ENCODE peak calls at places on chromosomes 13 and 19, in ten cellular contexts. C is MM.1S; Z is endothelial cell; H is left lobe of liver; D is astrocyte of the cerebellum; Q is stimulated activated CD4-positive, alpha-beta T cell treated with anti-CD3 and anti-CD28 coated beads, Interleukin-4, amount 100 ng/mL, for 48 hours; F is ascending aorta; P is T follicular helper cell; B is SK-MEL-5; S is cardiac fibroblast. N is an unnamed sample.

GRCh38 chr13:76790519-76791289 is 95.5 kb downstream of the KCTD12 start:
- DNase-seq in C (no peak), S (peak; percentile 61), D (peak; percentile 44), F (no peak), B (no peak), P (no peak), H (no peak), Q (no peak), Z (no peak), N (no peak)

GRCh38 chr13:79684426-79684825 is 203.5 kb downstream of the NDFIP2 start:
- DNase-seq in Q (no peak), H (no peak), F (no peak), C (no peak), S (no peak), D (peak; percentile 58), Z (no peak), P (no peak), B (no peak), N (no peak)

GRCh38 chr13:67726979-67727378 is 496.8 kb upstream of the PCDH9 start:
- DNase-seq in H (peak; percentile 57), Q (no peak), Z (no peak), D (no peak), B (no peak), C (no peak), F (no peak), P (no peak), S (no peak), N (no peak)

GRCh38 chr19:46402725-46403124 is 10.6 kb downstream of the CCDC8 start:
- DNase-seq in H (no peak), S (no peak), P (no peak), Q (no peak), Z (no peak), B (no peak), F (no peak), D (no peak), C (no peak), N (peak; percentile 49)

GRCh38 chr13:67048084-67048792 is 181.9 kb downstream of the PCDH9 start:
- DNase-seq in H (no peak), P (no peak), C (no peak), Q (no peak), F (no peak), D (peak; percentile 72), S (peak; percentile 93), B (no peak), Z (peak; percentile 5), N (no peak)

GRCh38 chr19:29505034-29505824 is 20.6 kb upstream of the VSTM2B start:
- DNase-seq in P (no peak), Z (no peak), S (no peak), B (no peak), F (no peak), C (no peak), D (no peak), Q (no peak), H (no peak), N (peak; percentile 55)

GRCh38 chr19:11169896-11170678 is 14.5 kb upstream of the SPC24 start:
- DNase-seq in S (peak; percentile 78), D (no peak), F (no peak), Q (no peak), C (no peak), Z (no peak), H (no peak), B (no peak), P (no peak), N (no peak)

GRCh38 chr13:113373811-113374485 is 10.0 kb upstream of the GRTP1 start:
- DNase-seq in P (no peak), B (no peak), C (no peak), Q (no peak), H (peak; percentile 44), F (peak; percentile 24), D (no peak), Z (no peak), S (no peak), N (peak; percentile 44)

GRCh38 chr13:44244288-44244687 is 129.3 kb upstream of the SERP2 start:
- DNase-seq in Z (no peak), F (no peak), D (peak; percentile 76), S (peak; percentile 55), Q (no peak), B (peak; percentile 89), C (no peak), H (no peak), P (no peak), N (no peak)

GRCh38 chr19:7888145-7888825 is at the start of gene LRRC8E:
- DNase-seq in H (peak; percentile 55), Q (peak; percentile 48), B (no peak), S (peak; percentile 72), Z (peak; percentile 66), F (no peak), P (no peak), C (no peak), D (peak; percentile 27), N (peak; percentile 89)

GRCh38 chr19:55703790-55704215 is 28.8 kb downstream of the EPN1 start:
- DNase-seq in H (peak; percentile 50), F (no peak), Z (peak; percentile 60), Q (peak; percentile 32), B (peak; percentile 47), S (peak; percentile 32), C (no peak), D (no peak), P (peak; percentile 24), N (no peak)

GRCh38 chr13:100658363-100658762 is 16.2 kb downstream of the TMTC4 start:
- DNase-seq in F (no peak), B (no peak), C (peak; percentile 42), Q (no peak), Z (no peak), S (no peak), P (no peak), H (no peak), D (no peak), N (no peak)

GRCh38 chr19:43633520-43633919 is 6.1 kb downstream of the CADM4 start:
- DNase-seq in Q (no peak), P (no peak), D (no peak), Z (no peak), S (no peak), H (no peak), B (no peak), C (no peak), F (no peak), N (no peak)

GRCh38 chr13:106917673-106918652 is 350.0 kb upstream of the ARGLU1 start:
- DNase-seq in F (peak; percentile 88), C (peak; percentile 71), D (peak; percentile 47), B (peak; percentile 62), P (peak; percentile 46), Z (peak; percentile 91), S (peak; percentile 76), Q (peak; percentile 60), H (peak; percentile 82), N (peak; percentile 89)

GRCh38 chr13:113762075-113762474 is 3.0 kb downstream of the TMEM255B start:
- DNase-seq in Q (no peak), P (no peak), H (no peak), C (no peak), F (no peak), Z (no peak), D (no peak), S (no peak), B (no peak), N (no peak)

N was measured in kidney.